ENCODE peak calls at places on chromosome 17, in seven cellular contexts. A is CD4-positive, alpha-beta T cell; F is heart left ventricle; P is uterus; W is tibial artery; N is brain microvascular endothelial cell; K is adrenal gland. Z is an unnamed sample.

GRCh38 chr17:3017936-3018335 is 45.5 kb downstream of the OR1D5 start:
- DNase-seq in A (no peak), F (no peak), P (no peak), W (no peak), N (no peak), K (no peak), Z (no peak)

GRCh38 chr17:49180998-49181635 is 29.3 kb downstream of the GNGT2 start:
- DNase-seq in A (no peak), F (no peak), P (no peak), W (no peak), N (no peak), K (no peak), Z (no peak)

GRCh38 chr17:77793146-77793887 is 165.2 kb upstream of the TNRC6C start:
- DNase-seq in A (no peak), F (no peak), P (no peak), W (no peak), N (no peak), K (no peak), Z (no peak)

GRCh38 chr17:12599185-12599920 is 66.3 kb upstream of the MYOCD start:
- DNase-seq in A (no peak), F (no peak), P (no peak), W (no peak), N (peak; percentile 44), K (no peak), Z (no peak)

GRCh38 chr17:77862890-77863813 is 95.4 kb upstream of the TNRC6C start:
- DNase-seq in A (no peak), F (no peak), P (no peak), W (peak; percentile 57), N (no peak), K (no peak), Z (no peak)

GRCh38 chr17:75228305-75228704 is 22.8 kb downstream of the NUP85 start:
- DNase-seq in A (no peak), F (no peak), P (no peak), W (no peak), N (no peak), K (peak; percentile 63), Z (no peak)

GRCh38 chr17:2222901-2223616 is 80.5 kb downstream of the SMG6 start:
- DNase-seq in A (no peak), F (peak; percentile 82), P (peak; percentile 67), W (peak; percentile 77), N (no peak), K (peak; percentile 72), Z (no peak)

GRCh38 chr17:78013683-78014467 is 55.4 kb downstream of the TNRC6C start:
- DNase-seq in A (peak; percentile 37), F (peak; percentile 35), P (peak; percentile 50), W (no peak), N (peak; percentile 65), K (peak; percentile 52), Z (no peak)

GRCh38 chr17:7260601-7261376 is 1.5 kb downstream of the CLDN7 start:
- DNase-seq in A (no peak), F (no peak), P (no peak), W (no peak), N (no peak), K (no peak), Z (no peak)

GRCh38 chr17:49920370-49920769 is 48.6 kb upstream of the DLX4 start:
- DNase-seq in A (no peak), F (no peak), P (no peak), W (no peak), N (no peak), K (peak; percentile 77), Z (no peak)

GRCh38 chr17:6170349-6170748 is 100.2 kb downstream of the WSCD1 start:
- DNase-seq in A (no peak), F (no peak), P (no peak), W (no peak), N (no peak), K (no peak), Z (no peak)

GRCh38 chr17:67836205-67836987 is 11.1 kb downstream of the BPTF start:
- DNase-seq in A (no peak), F (no peak), P (no peak), W (no peak), N (peak; percentile 28), K (no peak), Z (no peak)

GRCh38 chr17:76264755-76265623 is at the start of gene UBALD2:
- DNase-seq in A (peak; percentile 98), F (peak; percentile 100), P (peak; percentile 99), W (peak; percentile 100), N (peak; percentile 100), K (peak; percentile 100), Z (peak; percentile 100)

GRCh38 chr17:57948555-57949420 is 6.4 kb downstream of the CUEDC1 start:
- DNase-seq in A (no peak), F (peak; percentile 49), P (no peak), W (peak; percentile 65), N (peak; percentile 66), K (peak; percentile 44), Z (no peak)

GRCh38 chr17:82649501-82650261 is 1.4 kb upstream of the WDR45B start:
- DNase-seq in A (no peak), F (no peak), P (peak; percentile 36), W (no peak), N (no peak), K (peak; percentile 52), Z (no peak)
- TF ChIP-seq CTCF in A (no peak), F (no peak), P (no peak), W (no peak), N (no peak), K (no peak), Z (no peak)

GRCh38 chr17:47276444-47276843 is 22.8 kb downstream of the ITGB3 start:
- DNase-seq in A (no peak), F (no peak), P (no peak), W (no peak), N (no peak), K (no peak), Z (no peak)
- H3K27ac ChIP-seq in A (no peak overlapping the region), F (peak overlapping the region; percentile 88), P (peak overlapping the region; percentile 92), W (peak overlapping the region; percentile 85), N (peak overlapping the region; percentile 65), K (peak overlapping the region; percentile 69), Z (peak overlapping the region; percentile 19)

GRCh38 chr17:81309140-81309858 is 14.2 kb upstream of the SLC38A10 start:
- DNase-seq in A (no peak), F (peak; percentile 94), P (peak; percentile 76), W (peak; percentile 93), N (peak; percentile 46), K (peak; percentile 92), Z (no peak)
- TF ChIP-seq CTCF in A (no peak), F (peak; percentile 60), P (peak; percentile 14), W (peak; percentile 35), N (peak; percentile 60), K (peak; percentile 75), Z (peak; percentile 32)

GRCh38 chr17:59842901-59843652 is 49.7 kb downstream of the TUBD1 start:
- DNase-seq in A (peak; percentile 34), F (no peak), P (peak; percentile 41), W (no peak), N (peak; percentile 95), K (peak; percentile 63), Z (no peak)

GRCh38 chr17:59848385-59848668 is 44.4 kb downstream of the TUBD1 start:
- DNase-seq in A (no peak), F (no peak), P (no peak), W (peak; percentile 55), N (no peak), K (no peak), Z (no peak)

GRCh38 chr17:59844884-59845594 is 47.7 kb downstream of the TUBD1 start:
- DNase-seq in A (no peak), F (no peak), P (no peak), W (no peak), N (peak; percentile 82), K (no peak), Z (no peak)

GRCh38 chr17:59846391-59847165 is 46.2 kb downstream of the TUBD1 start:
- DNase-seq in A (no peak), F (no peak), P (peak; percentile 69), W (peak; percentile 77), N (peak; percentile 66), K (peak; percentile 74), Z (peak; percentile 47)

GRCh38 chr17:59845595-59846390 is 47.0 kb downstream of the TUBD1 start:
- DNase-seq in A (no peak), F (no peak), P (no peak), W (peak; percentile 65), N (peak; percentile 75), K (peak; percentile 65), Z (no peak)
- H3K27ac ChIP-seq in A (peak overlapping the region; percentile 32), F (peak overlapping the region; percentile 77), P (peak overlapping the region; percentile 94), W (peak overlapping the region; percentile 89), N (peak overlapping the region; percentile 99), K (peak overlapping the region; percentile 90), Z (peak overlapping the region; percentile 88)

GRCh38 chr17:34668206-34668605 is 88.8 kb downstream of the TMEM132E start:
- DNase-seq in A (no peak), F (no peak), P (no peak), W (no peak), N (no peak), K (no peak), Z (no peak)
- TF ChIP-seq CTCF in A (no peak), F (no peak), P (no peak), W (no peak), N (no peak), K (no peak), Z (no peak)

DNA sequence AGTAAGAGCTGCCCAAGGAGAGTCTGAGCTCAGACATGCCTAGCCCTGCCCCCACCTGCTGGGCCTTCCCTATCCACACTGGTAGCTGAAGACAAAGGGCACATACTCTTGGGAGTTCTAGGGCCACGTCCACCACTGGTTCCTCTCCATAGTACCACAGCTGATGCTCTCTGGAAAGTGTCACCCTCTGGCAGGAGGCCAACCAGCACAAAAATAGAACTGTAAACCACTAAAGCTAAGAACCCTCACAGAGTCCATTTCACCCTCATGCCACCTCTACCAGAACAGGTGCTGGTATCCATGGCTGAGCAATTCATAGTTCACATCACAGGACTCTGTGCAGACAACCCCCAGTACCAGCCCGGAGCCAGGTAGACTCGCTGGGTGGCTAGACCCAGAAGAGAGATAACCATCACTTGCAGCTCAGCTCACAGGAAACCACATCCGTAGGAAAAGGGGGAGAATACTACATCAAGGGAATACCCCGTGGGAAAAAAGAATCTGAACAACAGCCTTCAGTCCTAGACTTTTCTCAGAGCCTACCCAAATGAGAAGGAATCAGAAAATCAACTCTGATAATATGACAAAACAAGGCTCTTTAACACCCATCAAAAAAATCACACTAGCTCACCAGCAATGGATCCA is 115.3 kb downstream of the CEP112 start:
- DNase-seq in A (no peak), F (peak; percentile 30), P (no peak), W (no peak), N (peak; percentile 4), K (no peak), Z (no peak)
- H3K27ac ChIP-seq in A (no peak overlapping the region), F (no peak overlapping the region), P (no peak overlapping the region), W (no peak overlapping the region), N (no peak overlapping the region), K (no peak overlapping the region), Z (no peak overlapping the region)

DNA sequence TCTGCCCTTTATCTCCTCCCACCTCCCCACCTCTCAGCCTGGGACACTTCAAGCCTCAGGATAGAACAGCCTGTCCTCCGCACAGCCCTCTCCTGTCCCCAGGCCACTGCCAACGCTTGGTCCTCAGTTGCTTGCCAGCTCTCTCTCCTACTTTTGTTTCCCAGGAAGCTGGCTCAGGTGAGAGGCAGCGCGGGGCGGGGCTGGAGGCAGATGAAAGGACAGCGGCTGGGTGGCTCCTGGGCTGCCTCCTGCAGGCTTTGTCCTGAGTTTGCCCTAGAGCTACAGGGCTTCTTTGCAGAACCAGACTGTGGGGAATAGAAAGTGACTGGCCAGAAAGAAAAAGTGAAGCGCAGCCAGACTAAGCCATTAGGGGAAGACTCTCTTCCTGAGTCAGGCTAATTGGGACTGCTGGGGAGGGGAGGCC is 48.2 kb upstream of the CDC42EP4 start:
- DNase-seq in A (no peak), F (peak; percentile 72), P (no peak), W (no peak), N (no peak), K (no peak), Z (no peak)
- TF ChIP-seq CTCF in A (no peak), F (no peak), P (no peak), W (no peak), N (no peak), K (no peak), Z (no peak)

Z was measured in dorsolateral prefrontal cortex.